ENCODE peak calls at places on chromosome 17, in five cellular contexts. A, Y, X, J and O are unnamed samples.

GRCh38 chr17:4152471-4152870 is 9.5 kb downstream of the CYB5D2 start:
- DNase-seq in Y (no peak), X (no peak), J (no peak), A (no peak), O (no peak)

GRCh38 chr17:78458739-78459335 is 80.4 kb downstream of the PGS1 start:
- DNase-seq in X (no peak), Y (no peak), A (no peak), J (no peak), O (no peak)

GRCh38 chr17:72978593-72979218 is 113.8 kb downstream of the SLC39A11 start:
- DNase-seq in Y (no peak), X (no peak), J (no peak), A (no peak), O (no peak)

GRCh38 chr17:80253631-80254395 is 6.8 kb upstream of the RNF213 start:
- DNase-seq in X (no peak), A (no peak), J (no peak), Y (no peak), O (no peak)

GRCh38 chr17:27846042-27846655 is 45.8 kb upstream of the NOS2 start:
- DNase-seq in J (no peak), Y (no peak), A (no peak), X (no peak), O (no peak)

GRCh38 chr17:51228177-51228576 is 31.7 kb downstream of the MBTD1 start:
- DNase-seq in Y (no peak), A (no peak), J (no peak), X (no peak), O (no peak)

GRCh38 chr17:50035421-50035879 is 20.5 kb upstream of the ITGA3 start:
- DNase-seq in J (no peak), X (no peak), A (no peak), Y (no peak), O (no peak)

GRCh38 chr17:13230908-13231307 is 213.1 kb upstream of the ELAC2 start:
- DNase-seq in Y (no peak), J (no peak), X (no peak), A (no peak), O (no peak)

GRCh38 chr17:78717431-78717980 is 64.6 kb downstream of the CYTH1 start:
- DNase-seq in Y (peak), J (peak), A (no peak), X (peak), O (no peak)

GRCh38 chr17:72458301-72458700 is 337.5 kb downstream of the SOX9 start:
- DNase-seq in A (no peak), J (no peak), Y (no peak), X (no peak), O (no peak)

GRCh38 chr17:14318109-14318905 is 17.4 kb downstream of the HS3ST3B1 start:
- DNase-seq in Y (no peak), X (no peak), A (no peak), J (no peak), O (no peak)

GRCh38 chr17:71337903-71338302 is 782.9 kb upstream of the SOX9 start:
- DNase-seq in J (no peak), Y (no peak), X (no peak), A (no peak), O (no peak)

GRCh38 chr17:15928286-15928785 is 16.6 kb upstream of the ADORA2B start:
- DNase-seq in Y (no peak), A (no peak), J (peak), X (no peak), O (no peak)

GRCh38 chr17:16915752-16916556 is 56.0 kb downstream of the TNFRSF13B start:
- DNase-seq in J (no peak), A (no peak), Y (no peak), X (no peak), O (peak)

GRCh38 chr17:7220593-7221280 is 999 bp downstream of the ACADVL start:
- DNase-seq in A (peak), J (peak), Y (peak), X (no peak), O (no peak)

GRCh38 chr17:77666480-77666879 is 292.0 kb upstream of the TNRC6C start:
- DNase-seq in Y (no peak), A (no peak), X (no peak), J (no peak), O (no peak)

GRCh38 chr17:45171338-45172231 is 9.9 kb downstream of the HEXIM2 start:
- DNase-seq in Y (peak), A (peak), J (peak), X (no peak), O (no peak)
- TF ChIP-seq CTCF in Y (no peak), A (no peak), J (no peak), X (no peak), O (no peak)

GRCh38 chr17:76122411-76123126 is 18.5 kb downstream of the FOXJ1 start:
- DNase-seq in A (no peak), Y (no peak), J (peak), X (no peak), O (no peak)

GRCh38 chr17:76120658-76121008 is 17.0 kb upstream of the EXOC7 start:
- DNase-seq in X (no peak), J (peak), A (no peak), Y (no peak), O (no peak)

GRCh38 chr17:76123127-76123499 is 17.9 kb downstream of the FOXJ1 start:
- DNase-seq in Y (no peak), X (no peak), J (no peak), A (no peak), O (no peak)

GRCh38 chr17:76123749-76124581 is 17.1 kb downstream of the FOXJ1 start:
- DNase-seq in X (no peak), A (no peak), Y (no peak), J (peak), O (no peak)

DNA sequence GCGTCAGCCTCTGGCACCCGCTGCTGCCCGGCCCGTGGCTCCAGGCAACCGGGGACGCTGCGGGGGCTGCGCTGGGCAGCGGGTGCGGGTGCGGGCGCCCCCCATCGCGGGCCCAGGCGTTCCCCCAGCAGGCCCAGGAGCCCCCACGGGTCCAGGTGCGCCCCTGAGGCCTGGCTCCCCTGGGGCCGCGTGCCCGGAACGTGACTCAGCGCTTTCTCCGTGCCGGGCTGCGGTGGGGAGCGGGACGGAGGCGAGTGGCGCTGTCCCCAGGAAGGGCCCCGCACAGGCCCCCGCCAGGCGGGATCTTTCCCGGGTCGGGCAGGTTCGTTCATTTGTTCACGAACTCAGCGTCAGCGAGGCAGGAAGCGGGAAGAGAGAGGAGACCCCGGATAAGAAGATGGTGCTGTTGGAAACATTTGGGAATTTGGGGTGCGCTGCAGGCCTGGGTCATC is 18.4 kb upstream of the EXOC7 start:
- DNase-seq in Y (peak), J (peak), A (no peak), X (no peak), O (no peak)
- H3K27ac ChIP-seq in Y (no peak), J (peak), A (no peak), X (no peak), O (peak)

GRCh38 chr17:18256776-18257175 is 1.8 kb downstream of the FLII start:
- DNase-seq in J (no peak), A (no peak), X (no peak), Y (no peak), O (no peak)

GRCh38 chr17:18257268-18257681 is 1.3 kb downstream of the FLII start:
- DNase-seq in A (no peak), J (no peak), X (peak), Y (no peak), O (no peak)

GRCh38 chr17:18256351-18256750 is 2.2 kb downstream of the FLII start:
- DNase-seq in X (no peak), J (no peak), Y (no peak), A (no peak), O (no peak)

GRCh38 chr17:18258356-18259038 is at the start of gene FLII:
- DNase-seq in Y (peak), X (peak), A (no peak), J (peak), O (peak)

GRCh38 chr17:18257747-18258355 is 687 bp downstream of the FLII start:
- DNase-seq in J (peak), X (no peak), Y (peak), A (peak), O (peak)
- TF ChIP-seq POLR2A in J (peak), X (no peak), Y (no peak), A (no peak), O (no peak)

GRCh38 chr17:82595893-82596292 is 52.4 kb downstream of the WDR45B start:
- DNase-seq in Y (no peak), A (no peak), X (no peak), J (no peak), O (no peak)
- TF ChIP-seq CTCF in Y (no peak), A (no peak), X (no peak), J (no peak), O (no peak)

GRCh38 chr17:45999900-46000290 is 845 bp downstream of the STH start:
- DNase-seq in X (no peak), Y (no peak), A (no peak), J (no peak), O (no peak)
- H3K27ac ChIP-seq in X (no peak), Y (no peak), A (no peak), J (no peak), O (no peak)

GRCh38 chr17:1643293-1643998 is 2.1 kb downstream of the SCARF1 start:
- DNase-seq in A (no peak), X (peak), Y (no peak), J (no peak), O (no peak)
- TF ChIP-seq POLR2A in A (no peak), X (no peak), Y (no peak), J (no peak), O (no peak)

DNA sequence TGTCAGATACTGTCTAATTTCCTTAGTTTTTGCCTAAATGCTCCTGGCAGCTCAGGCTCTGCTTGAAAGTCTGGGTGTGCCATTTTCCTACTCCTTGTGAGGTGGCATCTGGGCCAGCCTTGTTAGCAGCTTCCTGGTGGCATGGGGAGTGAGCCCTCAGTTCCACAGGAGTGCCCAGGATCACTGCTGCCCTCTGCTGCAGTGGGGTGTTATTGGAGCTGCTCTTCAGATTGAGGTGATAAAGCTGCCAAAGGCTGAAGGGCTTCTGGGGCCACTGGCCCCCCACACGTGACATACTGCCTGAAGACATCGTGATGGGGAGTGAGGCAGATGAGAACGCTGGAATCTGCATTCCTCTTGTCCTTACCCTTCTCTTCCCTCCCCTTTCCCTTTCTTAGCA is 27.4 kb downstream of the CEP95 start:
- DNase-seq in A (no peak), Y (no peak), J (no peak), X (no peak), O (no peak)
- TF ChIP-seq CTCF in A (no peak), Y (no peak), J (no peak), X (no peak), O (no peak)

GRCh38 chr17:57595942-57596695 is 149.0 kb downstream of the CCDC182 start:
- DNase-seq in Y (no peak), A (no peak), X (no peak), J (no peak), O (no peak)

GRCh38 chr17:57597531-57598453 is 147.3 kb downstream of the CCDC182 start:
- DNase-seq in J (no peak), X (peak), A (peak), Y (peak), O (peak)

GRCh38 chr17:57595426-57595825 is 149.7 kb downstream of the CCDC182 start:
- DNase-seq in A (no peak), X (no peak), Y (no peak), J (no peak), O (no peak)

GRCh38 chr17:57594767-57595166 is 150.3 kb downstream of the CCDC182 start:
- DNase-seq in X (no peak), Y (no peak), A (no peak), J (no peak), O (no peak)

DNA sequence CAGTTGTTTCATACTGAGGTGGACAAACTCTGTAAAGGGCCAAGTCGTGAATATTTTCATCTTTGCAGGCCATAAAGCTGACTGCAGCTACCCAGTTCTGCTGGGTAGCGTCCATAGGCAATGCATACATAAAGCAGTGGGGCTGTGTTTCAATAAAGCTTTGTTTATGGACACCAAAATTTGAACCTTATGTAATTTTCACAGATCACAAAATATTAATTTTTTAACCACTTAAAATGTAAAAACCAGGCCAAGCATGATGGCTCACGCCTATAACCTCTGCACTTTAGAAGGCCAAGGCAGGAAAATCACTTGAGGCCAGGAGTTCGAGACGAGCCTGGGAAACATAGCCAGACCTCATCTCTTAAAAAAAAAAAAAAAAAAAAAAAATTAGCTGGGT is 148.0 kb downstream of the CCDC182 start:
- DNase-seq in A (no peak), Y (no peak), J (no peak), X (no peak), O (no peak)
- H3K27ac ChIP-seq in A (no peak), Y (no peak), J (no peak), X (no peak), O (no peak)

DNA sequence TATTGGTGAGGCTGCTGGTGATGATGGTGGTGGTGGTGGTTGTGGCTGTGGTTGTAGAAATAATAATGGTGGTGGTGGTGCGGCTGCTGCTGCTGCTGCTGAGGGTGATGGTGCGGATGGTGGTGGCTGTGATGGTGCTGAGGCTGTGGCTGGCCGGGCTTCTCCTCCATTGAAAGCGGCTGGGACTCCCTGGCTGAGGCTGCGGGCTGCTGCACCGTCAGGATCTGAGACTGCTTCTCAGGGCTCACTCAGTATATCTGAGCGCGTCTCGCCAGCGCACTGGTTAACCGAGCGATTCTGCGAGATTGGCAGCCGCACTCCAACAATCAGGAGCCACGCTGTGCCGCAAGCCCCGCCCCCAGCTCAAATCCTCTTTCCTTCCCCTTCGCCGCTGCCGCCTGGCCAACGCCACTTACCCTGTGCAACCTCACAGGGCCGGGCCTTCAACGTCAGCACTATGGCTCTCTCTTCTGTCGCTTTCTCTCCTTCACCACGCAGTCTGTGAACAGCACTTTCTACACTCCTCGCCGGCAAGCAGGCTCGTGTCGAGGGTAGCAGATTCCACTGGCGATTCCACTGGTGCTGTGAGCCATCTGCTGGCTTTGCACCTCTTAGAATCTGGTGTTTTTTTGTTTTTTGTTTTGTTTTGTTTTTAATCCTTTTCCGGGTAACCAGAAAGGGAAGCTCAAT is at the start of gene NUFIP2:
- DNase-seq in J (peak), X (peak), A (peak), Y (peak), O (peak)
- TF ChIP-seq POLR2A in J (peak), X (peak), A (peak), Y (peak), O (peak)